ENCODE peak calls at places on chromosomes 7 and 10, in ten cellular contexts. F is Panc1, R is heart right ventricle, M is pancreas, L is heart left ventricle, J is left lung, X is PC-3, Z is A549, K is hepatocyte, D is K562. I is an unnamed sample.

GRCh38 chr10:93083743-93084539 is 10.2 kb downstream of the CYP26A1 start:
- DNase-seq in R (no peak), F (no peak), D (no peak), M (no peak), K (no peak), L (no peak), Z (no peak), J (no peak), X (no peak), I (no peak)

GRCh38 chr7:95960706-95961244 is 188.4 kb downstream of the DYNC1I1 start:
- DNase-seq in Z (no peak), D (no peak), L (no peak), X (no peak), M (no peak), K (no peak), R (no peak), F (no peak), J (no peak), I (no peak)

GRCh38 chr7:47791682-47792081 is 156.6 kb downstream of the PKD1L1 start:
- DNase-seq in M (no peak), X (no peak), F (no peak), L (no peak), K (no peak), R (no peak), D (no peak), J (no peak), Z (no peak), I (no peak)

GRCh38 chr10:7853226-7853891 is 35.1 kb downstream of the TAF3 start:
- DNase-seq in X (no peak), K (no peak), M (no peak), D (no peak), J (no peak), F (no peak), L (no peak), R (no peak), Z (no peak), I (no peak)

GRCh38 chr7:78479348-78479747 is 680.8 kb downstream of the PHTF2 start:
- DNase-seq in D (no peak), J (no peak), F (no peak), M (no peak), Z (no peak), L (no peak), X (no peak), R (no peak), K (no peak), I (no peak)

GRCh38 chr10:43387678-43388032 is 16.2 kb downstream of the FXYD4 start:
- DNase-seq in F (no peak), R (no peak), D (peak; percentile 60), L (no peak), K (no peak), J (peak; percentile 14), X (no peak), M (peak; percentile 39), Z (no peak), I (no peak)

GRCh38 chr7:25861704-25862253 is 290.2 kb upstream of the NFE2L3 start:
- DNase-seq in D (no peak), F (no peak), X (no peak), K (no peak), J (no peak), M (no peak), R (no peak), L (no peak), Z (no peak), I (no peak)

GRCh38 chr7:71777278-71777677 is 634.9 kb downstream of the CALN1 start:
- DNase-seq in L (no peak), J (no peak), Z (no peak), D (no peak), M (no peak), K (no peak), X (no peak), R (no peak), F (no peak), I (no peak)

GRCh38 chr10:43853369-43853768 is 204.7 kb upstream of the ZNF32 start:
- DNase-seq in F (no peak), X (no peak), Z (no peak), D (no peak), R (no peak), J (no peak), M (no peak), L (no peak), K (no peak), I (no peak)

GRCh38 chr10:73641272-73642060 is at the start of gene MYOZ1:
- DNase-seq in X (peak; percentile 39), R (no peak), J (no peak), D (peak; percentile 11), F (no peak), L (no peak), K (no peak), Z (no peak), M (no peak), I (no peak)

GRCh38 chr7:41977165-41977651 is 259.8 kb downstream of the GLI3 start:
- DNase-seq in L (peak; percentile 45), K (peak; percentile 64), X (peak; percentile 67), J (no peak), Z (peak; percentile 28), D (no peak), M (no peak), R (no peak), F (peak; percentile 41), I (no peak)

GRCh38 chr7:39252916-39253315 is 275.2 kb downstream of the POU6F2 start:
- DNase-seq in D (no peak), F (no peak), L (no peak), R (no peak), M (no peak), K (no peak), J (no peak), X (no peak), Z (no peak), I (no peak)

GRCh38 chr7:39248041-39248692 is 270.5 kb downstream of the POU6F2 start:
- DNase-seq in F (no peak), Z (no peak), X (no peak), R (no peak), J (no peak), K (no peak), L (no peak), D (no peak), M (no peak), I (no peak)

GRCh38 chr7:39249635-39250034 is 271.9 kb downstream of the POU6F2 start:
- DNase-seq in F (no peak), D (no peak), M (no peak), L (no peak), J (no peak), K (no peak), Z (no peak), X (no peak), R (no peak), I (no peak)

GRCh38 chr7:39248693-39249090 is 271.0 kb downstream of the POU6F2 start:
- DNase-seq in M (no peak), J (no peak), R (no peak), D (no peak), K (no peak), L (no peak), F (no peak), Z (no peak), X (no peak), I (no peak)
- H3K27ac ChIP-seq in M (no peak overlapping the region), J (no peak overlapping the region), R (no peak overlapping the region), D (no peak overlapping the region), K (no peak overlapping the region), L (no peak overlapping the region), F (no peak overlapping the region), Z (no peak overlapping the region), X (no peak overlapping the region), I (no peak overlapping the region)

GRCh38 chr10:48511066-48511854 is 93.6 kb downstream of the ARHGAP22 start:
- DNase-seq in R (no peak), D (no peak), Z (no peak), K (no peak), L (no peak), X (no peak), F (no peak), J (no peak), M (no peak), I (no peak)

GRCh38 chr10:48507933-48508830 is 96.7 kb downstream of the ARHGAP22 start:
- DNase-seq in F (no peak), J (no peak), K (no peak), Z (no peak), R (peak; percentile 55), L (peak; percentile 46), M (no peak), X (peak; percentile 59), D (no peak), I (no peak)

GRCh38 chr10:48511855-48512191 is 93.0 kb downstream of the ARHGAP22 start:
- DNase-seq in M (no peak), J (no peak), F (no peak), K (no peak), D (no peak), L (no peak), X (peak; percentile 12), R (no peak), Z (no peak), I (no peak)

GRCh38 chr10:48509061-48509772 is 95.7 kb downstream of the ARHGAP22 start:
- DNase-seq in L (no peak), M (no peak), X (no peak), R (no peak), D (peak; percentile 35), F (no peak), J (no peak), K (no peak), Z (no peak), I (no peak)

DNA sequence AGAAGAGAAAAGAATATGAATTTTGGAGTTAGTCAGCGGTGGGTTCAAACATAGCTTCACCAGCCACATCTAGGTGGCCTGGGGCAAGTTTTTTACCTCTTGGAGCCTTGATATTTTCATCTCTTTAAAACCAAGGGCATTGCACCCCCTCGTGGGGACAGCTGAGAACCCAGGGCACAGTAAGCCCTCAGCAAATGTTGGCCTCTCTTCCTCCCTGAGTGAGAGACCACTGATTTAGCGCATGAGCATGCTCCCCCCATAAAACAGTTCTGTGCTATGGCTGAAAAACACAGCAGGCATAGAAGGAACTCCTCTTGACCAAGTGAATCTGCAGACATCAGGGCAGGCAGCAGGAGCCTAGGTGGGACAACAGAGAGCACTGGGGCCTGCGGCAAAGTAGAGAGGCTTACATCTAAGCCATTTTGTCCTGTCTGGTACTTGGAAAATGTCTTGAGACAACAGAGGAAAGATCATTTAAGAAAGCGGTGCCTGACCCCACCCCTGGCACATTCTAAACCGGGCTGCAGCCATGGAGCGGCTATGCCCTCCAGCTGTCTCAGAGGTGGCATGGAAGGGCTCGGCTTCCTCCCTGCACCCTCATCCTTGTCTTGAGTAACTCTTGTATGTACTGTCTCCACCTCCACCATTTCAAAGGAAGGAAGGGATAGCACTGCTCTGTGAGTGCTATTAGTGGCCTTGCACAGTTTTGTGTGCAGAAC is 94.7 kb downstream of the ARHGAP22 start:
- DNase-seq in M (no peak), F (no peak), Z (peak; percentile 21), X (peak; percentile 56), K (no peak), L (no peak), R (no peak), J (no peak), D (peak; percentile 52), I (no peak)
- TF ChIP-seq CTCF in M (no peak), F (peak; percentile 79), Z (peak; percentile 26), X (peak; percentile 79), K (peak; percentile 43), L (peak; percentile 52), R (no peak), J (no peak), D (peak; percentile 49), I (peak; percentile 33)

GRCh38 chr10:21130683-21131442 is 233.8 kb upstream of the NEBL start:
- DNase-seq in X (no peak), J (no peak), L (no peak), F (no peak), R (no peak), M (no peak), Z (no peak), K (no peak), D (no peak), I (no peak)
- H3K4me3 ChIP-seq in X (no peak overlapping the region), J (no peak overlapping the region), L (no peak overlapping the region), F (no peak overlapping the region), R (no peak overlapping the region), M (no peak overlapping the region), Z (no peak overlapping the region), K (no peak overlapping the region), D (no peak overlapping the region), I (no peak overlapping the region)

GRCh38 chr10:19931886-19932285 is 115.7 kb downstream of the PLXDC2 start:
- DNase-seq in M (no peak), Z (no peak), J (no peak), X (no peak), L (peak; percentile 27), D (no peak), F (no peak), R (no peak), K (no peak), I (no peak)
- H3K27ac ChIP-seq in M (no peak overlapping the region), Z (no peak overlapping the region), J (peak overlapping the region; percentile 50), X (no peak overlapping the region), L (peak overlapping the region; percentile 24), D (no peak overlapping the region), F (no peak overlapping the region), R (no peak overlapping the region), K (no peak overlapping the region), I (peak overlapping the region; percentile 36)

I was measured in RWPE2.